ENCODE peak calls at places on chromosomes 16 and 17, in four cellular contexts. One of them, this sample, is unnamed. For H3K9me1, the result is how much of the 10 kb centered on the place peaks cover.

GRCh38 chr16:50861926-50862325 is 120.0 kb downstream of the CYLD start:
- DNase-seq in endothelial cell of umbilical vein: no peak
- DNase-seq in IMR-90: peak
- DNase-seq in K562: no peak
- DNase-seq in this sample: peak

GRCh38 chr16:89140401-89140800 is 31.1 kb upstream of the CDH15 start:
- DNase-seq in endothelial cell of umbilical vein: no peak
- DNase-seq in IMR-90: no peak
- DNase-seq in K562: no peak
- DNase-seq in this sample: no peak

GRCh38 chr16:21277927-21278706 is at the start of gene CRYM:
- DNase-seq in endothelial cell of umbilical vein: peak
- DNase-seq in IMR-90: no peak
- DNase-seq in K562: peak
- DNase-seq in this sample: no peak

GRCh38 chr17:8857919-8858318 is 9.6 kb downstream of the PIK3R6 start:
- DNase-seq in endothelial cell of umbilical vein: no peak
- DNase-seq in IMR-90: peak
- DNase-seq in K562: no peak
- DNase-seq in this sample: peak

GRCh38 chr16:29198731-29199521 is 207.6 kb downstream of the NPIPB11 start:
- DNase-seq in endothelial cell of umbilical vein: no peak
- DNase-seq in IMR-90: no peak
- DNase-seq in K562: no peak
- DNase-seq in this sample: no peak

GRCh38 chr16:29698484-29699323 is 19.7 kb downstream of the QPRT start:
- DNase-seq in endothelial cell of umbilical vein: no peak
- DNase-seq in IMR-90: no peak
- DNase-seq in K562: no peak
- DNase-seq in this sample: no peak

GRCh38 chr17:4327638-4328037 is 38.8 kb downstream of the UBE2G1 start:
- DNase-seq in endothelial cell of umbilical vein: no peak
- DNase-seq in IMR-90: peak
- DNase-seq in K562: no peak
- DNase-seq in this sample: peak

GRCh38 chr17:64617125-64617780 is 44.9 kb downstream of the SMURF2 start:
- DNase-seq in endothelial cell of umbilical vein: no peak
- DNase-seq in IMR-90: peak
- DNase-seq in K562: no peak
- DNase-seq in this sample: no peak

GRCh38 chr17:11493947-11494346 is 104.3 kb upstream of the DNAH9 start:
- DNase-seq in endothelial cell of umbilical vein: no peak
- DNase-seq in IMR-90: no peak
- DNase-seq in K562: no peak
- DNase-seq in this sample: no peak

GRCh38 chr17:40431231-40431602 is 12.0 kb upstream of the IGFBP4 start:
- DNase-seq in endothelial cell of umbilical vein: no peak
- DNase-seq in IMR-90: no peak
- DNase-seq in K562: no peak
- DNase-seq in this sample: no peak

GRCh38 chr17:79739148-79740062 is 8.7 kb downstream of the ENPP7 start:
- DNase-seq in endothelial cell of umbilical vein: no peak
- DNase-seq in IMR-90: no peak
- DNase-seq in K562: no peak
- DNase-seq in this sample: no peak

GRCh38 chr17:83199500-83200201 is 120.2 kb downstream of the METRNL start:
- DNase-seq in endothelial cell of umbilical vein: no peak
- DNase-seq in IMR-90: peak
- DNase-seq in K562: no peak
- DNase-seq in this sample: no peak

GRCh38 chr16:86203557-86204275 is 304.8 kb downstream of the IRF8 start:
- DNase-seq in endothelial cell of umbilical vein: no peak
- DNase-seq in IMR-90: no peak
- DNase-seq in K562: no peak
- DNase-seq in this sample: no peak

GRCh38 chr16:75058815-75059214 is 57.8 kb downstream of the LDHD start:
- DNase-seq in endothelial cell of umbilical vein: no peak
- DNase-seq in IMR-90: peak
- DNase-seq in K562: no peak
- DNase-seq in this sample: no peak

GRCh38 chr17:36600936-36601302 is 464 bp upstream of the MRM1 start:
- DNase-seq in endothelial cell of umbilical vein: no peak
- DNase-seq in IMR-90: no peak
- DNase-seq in K562: no peak
- DNase-seq in this sample: no peak

GRCh38 chr16:6694636-6695035 is 638.0 kb upstream of the RBFOX1 start:
- DNase-seq in endothelial cell of umbilical vein: no peak
- DNase-seq in IMR-90: no peak
- DNase-seq in K562: no peak
- DNase-seq in this sample: no peak

DNA sequence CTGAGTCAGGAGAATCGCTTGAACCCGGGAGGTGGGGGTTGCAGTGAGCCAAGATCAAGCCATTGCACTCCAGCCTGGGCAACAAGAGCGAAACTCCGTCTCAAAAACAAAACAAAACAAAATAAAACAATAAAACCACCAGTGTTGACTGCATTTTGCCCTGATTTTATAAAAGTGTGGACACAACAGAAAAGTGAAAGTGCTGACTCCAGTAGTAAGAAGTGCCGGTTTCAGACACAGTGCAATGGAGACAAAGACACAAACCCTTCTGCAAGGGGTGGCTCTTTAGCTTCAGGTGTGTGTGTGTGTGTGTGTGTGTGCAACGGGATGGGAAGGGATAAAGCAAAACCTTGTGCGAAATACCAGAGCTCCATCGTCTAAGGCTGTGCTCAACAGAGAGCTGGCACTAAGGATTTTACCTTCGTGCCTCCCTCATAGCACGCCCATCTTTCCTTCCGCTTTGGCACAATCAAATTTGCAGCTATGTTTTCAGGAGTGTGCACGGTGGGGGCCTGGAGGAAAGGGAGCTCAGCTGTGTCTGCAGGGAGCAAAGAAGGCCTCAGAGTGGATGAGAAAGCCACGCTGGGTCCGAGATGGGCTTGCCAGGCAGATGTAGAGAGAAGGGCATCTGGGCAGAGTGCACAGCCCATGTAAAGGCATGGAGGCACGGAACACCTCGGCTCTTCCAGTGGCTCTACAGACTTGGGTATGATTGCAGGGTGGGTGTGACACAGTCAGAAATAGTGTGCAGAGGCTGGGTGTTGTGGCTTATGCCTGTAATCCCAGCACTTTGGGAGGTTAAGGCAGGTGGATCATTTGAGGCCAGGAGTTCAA is 15.5 kb downstream of the MXRA7 start:
- DNase-seq in endothelial cell of umbilical vein: no peak
- DNase-seq in IMR-90: no peak
- DNase-seq in K562: no peak
- DNase-seq in this sample: no peak
- H3K9me1 ChIP-seq in endothelial cell of umbilical vein: under half
- H3K9me1 ChIP-seq in IMR-90: half or more
- H3K9me1 ChIP-seq in K562: under half
- H3K9me1 ChIP-seq in this sample: under half

DNA sequence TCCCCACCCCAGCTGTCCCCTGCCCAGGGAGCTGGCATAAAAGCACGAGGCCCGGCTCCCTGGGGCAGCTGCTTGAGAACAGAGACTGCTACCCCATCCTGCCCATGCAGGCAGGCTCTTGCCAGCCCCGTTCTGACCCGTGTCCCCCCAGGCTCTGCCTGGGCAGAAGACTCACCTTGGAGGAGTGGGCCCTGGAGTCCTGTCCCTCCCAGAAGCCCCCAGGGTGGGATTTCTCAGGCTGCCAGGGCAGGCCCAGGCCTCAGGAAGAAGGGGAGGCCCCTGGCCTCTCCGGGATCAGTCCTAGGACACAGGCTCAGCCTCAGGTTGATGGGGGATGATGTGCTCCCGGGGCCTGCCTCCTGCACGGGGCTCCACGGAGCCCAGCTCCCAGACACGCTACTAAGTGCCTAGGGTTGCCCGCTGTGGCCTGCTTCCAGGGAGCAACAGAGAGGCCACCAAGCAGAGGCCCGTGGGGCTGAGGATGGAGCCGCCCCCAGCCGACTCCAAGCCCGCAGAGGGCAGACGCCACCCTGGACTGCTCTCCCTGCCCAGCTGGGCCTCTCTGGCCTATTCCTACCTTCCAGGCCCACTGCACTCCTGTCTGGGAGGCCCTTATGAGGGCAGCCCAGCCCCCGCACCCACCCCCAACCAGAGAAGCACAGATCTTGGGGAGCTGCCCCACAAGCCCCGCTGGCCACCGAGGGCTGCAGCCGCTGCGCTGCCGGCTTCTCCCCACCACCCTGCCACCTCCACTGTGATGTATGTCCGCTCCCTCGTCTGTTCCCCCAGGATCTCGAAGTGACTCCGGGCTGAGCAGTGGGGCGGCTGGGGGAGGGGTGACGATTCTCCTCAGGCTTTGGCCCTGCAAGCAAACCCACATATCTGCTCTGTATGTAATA is 1.7 kb downstream of the NME3 start:
- DNase-seq in endothelial cell of umbilical vein: no peak
- DNase-seq in IMR-90: no peak
- DNase-seq in K562: no peak
- DNase-seq in this sample: no peak
- H3K27ac ChIP-seq in endothelial cell of umbilical vein: no peak
- H3K27ac ChIP-seq in IMR-90: no peak
- H3K27ac ChIP-seq in K562: no peak
- H3K27ac ChIP-seq in this sample: no peak

GRCh38 chr17:17857496-17857895 is 20.7 kb upstream of the SREBF1 start:
- DNase-seq in endothelial cell of umbilical vein: no peak
- DNase-seq in IMR-90: no peak
- DNase-seq in K562: no peak
- DNase-seq in this sample: no peak
- H3K9me1 ChIP-seq in endothelial cell of umbilical vein: under half
- H3K9me1 ChIP-seq in IMR-90: under half
- H3K9me1 ChIP-seq in K562: under half
- H3K9me1 ChIP-seq in this sample: under half

DNA sequence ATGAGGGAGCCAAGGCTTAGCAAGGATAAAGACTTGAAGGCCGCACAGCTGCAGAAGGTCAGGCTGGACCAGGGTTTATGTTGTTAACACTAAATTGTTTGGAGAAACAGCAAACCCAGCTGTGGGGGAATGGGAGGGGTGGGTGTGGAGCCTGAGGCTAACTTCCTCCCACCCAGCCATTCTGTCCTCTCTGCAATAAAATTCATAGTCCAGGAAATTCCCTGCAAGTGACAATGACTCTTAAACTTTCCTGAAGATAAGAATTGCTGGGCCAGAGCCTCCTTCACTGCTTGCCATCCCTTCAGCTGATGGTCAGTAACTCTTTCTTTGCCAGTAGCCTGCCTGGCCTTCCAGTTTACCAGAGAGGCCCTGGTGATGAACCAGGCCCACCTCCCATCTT is 19.4 kb upstream of the ATP5MC1 start:
- DNase-seq in endothelial cell of umbilical vein: peak
- DNase-seq in IMR-90: peak
- DNase-seq in K562: no peak
- DNase-seq in this sample: no peak
- H3K27ac ChIP-seq in endothelial cell of umbilical vein: no peak
- H3K27ac ChIP-seq in IMR-90: no peak
- H3K27ac ChIP-seq in K562: no peak
- H3K27ac ChIP-seq in this sample: no peak

DNA sequence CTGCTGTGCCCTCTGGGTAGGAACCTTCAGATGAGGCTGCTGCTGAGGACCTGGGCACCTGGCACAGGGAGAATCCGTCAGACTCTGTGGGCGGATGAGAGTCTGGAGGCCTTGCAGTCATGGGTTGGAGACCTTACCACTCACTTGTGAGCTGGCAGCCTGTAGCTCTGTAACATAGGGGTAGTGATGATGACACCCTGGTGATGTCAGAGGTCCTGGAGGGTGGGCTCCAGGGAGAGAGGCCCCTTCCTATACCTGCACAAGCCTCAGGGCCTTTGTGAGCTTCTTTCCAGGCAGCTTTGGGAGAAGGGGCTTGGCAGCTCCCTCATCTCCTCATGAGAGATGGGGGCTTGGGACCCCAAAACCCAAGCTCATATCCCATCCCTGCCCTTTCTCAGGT is 1.6 kb downstream of the MIEF2 start:
- DNase-seq in endothelial cell of umbilical vein: no peak
- DNase-seq in IMR-90: no peak
- DNase-seq in K562: no peak
- DNase-seq in this sample: no peak
- H3K9me1 ChIP-seq in endothelial cell of umbilical vein: under half
- H3K9me1 ChIP-seq in IMR-90: under half
- H3K9me1 ChIP-seq in K562: under half
- H3K9me1 ChIP-seq in this sample: under half

GRCh38 chr17:28572294-28573099 is 1.2 kb upstream of the PIGS start:
- DNase-seq in endothelial cell of umbilical vein: no peak
- DNase-seq in IMR-90: no peak
- DNase-seq in K562: no peak
- DNase-seq in this sample: no peak
- H3K27ac ChIP-seq in endothelial cell of umbilical vein: no peak
- H3K27ac ChIP-seq in IMR-90: no peak
- H3K27ac ChIP-seq in K562: peak
- H3K27ac ChIP-seq in this sample: no peak

GRCh38 chr16:25570131-25570530 is 121.6 kb upstream of the HS3ST4 start:
- DNase-seq in endothelial cell of umbilical vein: no peak
- DNase-seq in IMR-90: no peak
- DNase-seq in K562: no peak
- DNase-seq in this sample: peak

GRCh38 chr16:25563700-25564099 is 128.1 kb upstream of the HS3ST4 start:
- DNase-seq in endothelial cell of umbilical vein: no peak
- DNase-seq in IMR-90: no peak
- DNase-seq in K562: no peak
- DNase-seq in this sample: no peak

DNA sequence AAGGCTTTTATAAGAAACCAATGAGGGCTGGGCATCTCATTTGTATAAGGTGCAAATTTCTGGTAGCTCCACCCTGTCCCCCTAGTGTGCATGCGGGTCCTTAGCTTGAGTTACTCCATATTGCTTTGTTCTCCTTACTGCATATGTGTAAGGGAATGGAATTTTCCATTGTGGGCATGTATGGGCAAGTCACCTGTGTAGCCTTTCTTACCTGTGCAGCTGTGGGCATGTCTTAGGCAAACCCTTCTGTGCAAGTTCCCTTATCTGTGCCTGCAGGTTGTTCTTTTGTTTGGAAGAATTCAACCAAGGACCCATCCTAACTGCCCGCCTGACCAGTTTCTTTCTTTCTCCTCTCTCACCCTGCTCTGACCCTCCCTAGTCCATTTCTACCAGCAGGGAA is 122.8 kb upstream of the HS3ST4 start:
- DNase-seq in endothelial cell of umbilical vein: no peak
- DNase-seq in IMR-90: no peak
- DNase-seq in K562: no peak
- DNase-seq in this sample: peak
- H3K9me1 ChIP-seq in endothelial cell of umbilical vein: under half
- H3K9me1 ChIP-seq in IMR-90: under half
- H3K9me1 ChIP-seq in K562: under half
- H3K9me1 ChIP-seq in this sample: under half

This sample was measured in keratinocyte.